ENCODE peak calls at places on chromosome 4, in six cellular contexts. U, K, H, D, E and F are unnamed samples.

GRCh38 chr4:182922551-182923284 is 5.5 kb upstream of the DCTD start:
- DNase-seq in D (no peak), E (no peak), U (no peak), H (no peak), K (no peak), F (no peak)

GRCh38 chr4:64497526-64497925 is 88.3 kb upstream of the TECRL start:
- DNase-seq in H (no peak), U (no peak), D (no peak), E (no peak), K (no peak), F (no peak)

GRCh38 chr4:42786350-42787070 is 106.0 kb upstream of the GRXCR1 start:
- DNase-seq in H (no peak), E (no peak), D (no peak), U (no peak), K (no peak), F (peak; percentile 70)

GRCh38 chr4:2511645-2512131 is 24.8 kb upstream of the FAM193A start:
- DNase-seq in K (no peak), D (no peak), U (no peak), E (peak; percentile 24), H (no peak), F (no peak)

GRCh38 chr4:109875106-109875505 is 27.2 kb downstream of the LRIT3 start:
- DNase-seq in D (no peak), U (no peak), E (no peak), H (no peak), K (no peak), F (no peak)

GRCh38 chr4:98653890-98654867 is 4.2 kb downstream of the TSPAN5 start:
- DNase-seq in U (no peak), E (no peak), K (peak; percentile 64), D (no peak), H (no peak), F (no peak)

GRCh38 chr4:123528501-123529277 is 132.1 kb downstream of the SPRY1 start:
- DNase-seq in H (no peak), D (peak; percentile 80), U (no peak), K (no peak), E (no peak), F (no peak)

GRCh38 chr4:173076903-173077629 is 91.5 kb upstream of the GALNT7 start:
- DNase-seq in E (no peak), K (no peak), D (no peak), H (no peak), U (no peak), F (no peak)

GRCh38 chr4:35684755-35685154 is 559.6 kb downstream of the ARAP2 start:
- DNase-seq in K (no peak), D (no peak), H (no peak), U (no peak), E (no peak), F (no peak)

GRCh38 chr4:156475322-156475721 is 496.3 kb downstream of the PDGFC start:
- DNase-seq in H (no peak), D (peak; percentile 15), U (no peak), K (peak; percentile 42), E (no peak), F (no peak)

GRCh38 chr4:101762025-101762424 is 28.5 kb upstream of the BANK1 start:
- DNase-seq in U (no peak), K (no peak), E (no peak), D (no peak), H (no peak), F (no peak)

GRCh38 chr4:158176108-158176507 is 3.3 kb upstream of the GASK1B start:
- DNase-seq in H (no peak), K (peak; percentile 56), D (no peak), E (no peak), U (no peak), F (no peak)

DNA sequence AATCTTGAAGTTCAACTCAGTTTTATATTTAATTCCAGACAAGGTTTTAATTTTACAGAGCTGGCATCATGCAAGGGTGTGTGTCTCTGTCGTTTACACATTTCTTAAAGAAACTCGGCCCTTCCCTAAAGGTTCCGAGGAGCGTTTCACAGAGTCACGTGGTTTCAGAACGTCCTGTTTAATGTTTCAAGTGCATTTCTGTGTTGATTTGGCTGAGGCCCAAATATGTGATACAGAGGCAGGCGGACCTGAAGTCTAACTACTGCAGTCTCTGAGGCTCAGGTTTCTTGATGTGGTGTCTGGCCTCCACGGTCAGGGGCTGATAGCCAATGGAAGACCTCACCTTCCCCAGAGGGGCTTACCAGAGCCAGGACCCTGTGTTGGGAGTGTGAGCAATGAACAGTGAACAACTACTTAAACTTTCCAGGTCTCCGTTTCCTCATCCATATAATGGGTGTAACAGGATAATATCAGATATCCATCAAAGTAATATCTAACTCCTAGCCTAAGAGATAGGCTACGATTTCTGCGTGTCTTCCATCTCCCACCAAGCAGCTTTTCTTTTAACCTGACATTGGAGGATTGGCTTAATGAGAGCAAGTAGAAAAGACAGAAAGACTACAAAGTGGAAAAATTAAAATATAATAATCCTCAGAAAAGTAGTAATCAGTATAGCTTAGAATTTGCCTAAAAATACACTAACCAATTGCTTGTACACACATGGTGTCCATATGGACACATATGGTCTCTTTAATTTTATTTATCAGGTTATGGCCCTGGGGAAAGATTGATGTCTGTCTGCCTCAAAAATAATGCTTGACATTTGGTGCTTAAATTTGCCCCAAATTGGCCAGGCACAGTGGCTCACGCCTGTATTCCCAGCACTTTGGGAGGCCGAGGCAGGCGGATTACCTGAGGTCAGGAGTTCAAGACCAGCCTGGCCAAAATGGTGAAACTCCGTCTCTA is 50.0 kb upstream of the TRIM2 start:
- DNase-seq in D (no peak), E (no peak), K (no peak), H (no peak), U (no peak), F (no peak)
- H3K4me3 ChIP-seq in D (peak overlapping the region; percentile 31), E (no peak overlapping the region), K (peak overlapping the region; percentile 38), H (peak overlapping the region; percentile 49), U (no peak overlapping the region), F (peak overlapping the region; percentile 46)

GRCh38 chr4:25801594-25801993 is 61.2 kb downstream of the SEL1L3 start:
- DNase-seq in H (no peak), E (no peak), D (no peak), U (no peak), K (no peak), F (no peak)
- H3K4me1 ChIP-seq in H (peaks cover 10% of the 10 kb centered on the region), E (no peaks in the 10 kb centered on the region), D (no peaks in the 10 kb centered on the region), U (no peaks in the 10 kb centered on the region), K (peaks cover 3% of the 10 kb centered on the region), F (peaks cover 5% of the 10 kb centered on the region)

GRCh38 chr4:171648926-171649325 is 164.3 kb upstream of the GALNTL6 start:
- DNase-seq in D (no peak), E (no peak), H (no peak), U (no peak), K (no peak), F (no peak)

GRCh38 chr4:171650543-171650942 is 162.7 kb upstream of the GALNTL6 start:
- DNase-seq in E (no peak), D (peak; percentile 3), K (no peak), U (no peak), H (no peak), F (no peak)

GRCh38 chr4:171646984-171647383 is 166.2 kb upstream of the GALNTL6 start:
- DNase-seq in H (no peak), E (no peak), U (no peak), D (no peak), K (no peak), F (no peak)

GRCh38 chr4:171639540-171639939 is 173.7 kb upstream of the GALNTL6 start:
- DNase-seq in H (no peak), K (no peak), E (no peak), U (peak; percentile 88), D (no peak), F (no peak)

DNA sequence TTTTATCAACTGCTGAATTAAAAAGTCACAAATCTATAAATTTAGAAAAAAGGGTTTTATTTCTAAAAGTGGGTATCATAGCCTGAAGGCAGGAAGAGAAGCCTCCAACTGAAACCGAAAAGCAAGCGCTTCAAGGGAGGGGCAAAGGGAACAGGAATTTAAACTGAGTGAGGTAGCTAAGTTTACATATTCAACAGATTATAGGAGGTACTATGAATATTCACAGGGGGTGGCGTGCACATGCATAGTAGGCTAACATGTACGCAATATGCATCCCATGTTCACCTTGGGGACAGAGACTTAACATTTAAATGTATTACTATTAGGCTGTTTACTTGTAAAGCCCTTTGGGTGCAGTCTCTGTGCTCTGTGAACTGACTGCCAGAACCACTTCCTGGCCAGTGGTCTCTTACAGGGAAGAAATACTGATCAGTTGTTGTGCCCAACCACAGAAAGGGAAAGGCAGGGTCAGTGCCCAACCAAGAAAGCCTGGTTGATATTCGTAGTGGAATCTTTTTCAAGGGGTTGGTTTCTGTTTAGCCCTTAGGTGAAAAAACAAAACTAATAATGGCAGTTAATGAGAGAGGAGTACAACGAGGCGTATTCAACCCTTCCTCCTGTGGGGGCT is 168.7 kb upstream of the GALNTL6 start:
- DNase-seq in E (no peak), H (no peak), K (no peak), D (no peak), U (peak; percentile 63), F (no peak)
- TF ChIP-seq ZNF274 in E (no peak), H (no peak), K (no peak), D (no peak), U (no peak), F (no peak)

GRCh38 chr4:75180790-75181776 is 248.2 kb downstream of the PARM1 start:
- DNase-seq in U (peak; percentile 48), H (no peak), E (no peak), D (no peak), K (no peak), F (no peak)
- H3K4me3 ChIP-seq in U (no peak overlapping the region), H (no peak overlapping the region), E (no peak overlapping the region), D (peak overlapping the region; percentile 48), K (no peak overlapping the region), F (peak overlapping the region; percentile 11)

GRCh38 chr4:7819446-7819845 is 120.2 kb downstream of the AFAP1 start:
- DNase-seq in H (no peak), E (no peak), U (no peak), D (no peak), K (no peak), F (no peak)
- H3K4me1 ChIP-seq in H (no peaks in the 10 kb centered on the region), E (no peaks in the 10 kb centered on the region), U (no peaks in the 10 kb centered on the region), D (peaks cover 29% of the 10 kb centered on the region), K (no peaks in the 10 kb centered on the region), F (peaks cover 10% of the 10 kb centered on the region)

GRCh38 chr4:96753216-96753615 is 913.3 kb downstream of the PDHA2 start:
- DNase-seq in U (no peak), D (no peak), K (no peak), H (no peak), E (no peak), F (no peak)
- TF ChIP-seq ZNF274 in U (no peak), D (no peak), K (no peak), H (no peak), E (no peak), F (no peak)